ENCODE peak calls at places on chromosome 1, in eight cellular contexts. R is NCI-H446; P is CD8-positive, alpha-beta memory T cell; J is psoas muscle; D is G401; H is AG04450; Z is neural crest cell; L is esophagus squamous epithelium. T is an unnamed sample.

GRCh38 chr1:25117233-25117823 is 115.0 kb downstream of the SYF2 start:
- DNase-seq in R (no peak), P (no peak), J (no peak), D (peak), H (no peak), Z (no peak), L (no peak), T (no peak)

GRCh38 chr1:116433283-116434257 is 60.5 kb downstream of the ATP1A1 start:
- DNase-seq in R (no peak), P (no peak), J (peak), D (peak), H (no peak), Z (no peak), L (no peak), T (peak)

GRCh38 chr1:25037174-25038074 is 107.3 kb upstream of the RUNX3 start:
- DNase-seq in R (no peak), P (peak), J (no peak), D (peak), H (no peak), Z (peak), L (no peak), T (peak)

GRCh38 chr1:111032295-111032897 is 68.7 kb upstream of the LRIF1 start:
- DNase-seq in R (peak), P (peak), J (no peak), D (peak), H (no peak), Z (peak), L (no peak), T (no peak)

GRCh38 chr1:67194209-67194863 is 28.1 kb downstream of the IL23R start:
- DNase-seq in R (no peak), P (peak), J (no peak), D (no peak), H (no peak), Z (no peak), L (no peak), T (no peak)

GRCh38 chr1:221268295-221268694 is 389.1 kb downstream of the HLX start:
- DNase-seq in R (peak), P (no peak), J (no peak), D (no peak), H (peak), Z (no peak), L (no peak), T (peak)

GRCh38 chr1:212689758-212690540 is 9.7 kb downstream of the BATF3 start:
- DNase-seq in R (no peak), P (no peak), J (no peak), D (no peak), H (no peak), Z (no peak), L (no peak), T (no peak)

GRCh38 chr1:212967767-212968166 is 17.4 kb downstream of the VASH2 start:
- DNase-seq in R (no peak), P (no peak), J (no peak), D (peak), H (no peak), Z (peak), L (no peak), T (peak)

GRCh38 chr1:9253706-9254105 is 19.1 kb downstream of the H6PD start:
- DNase-seq in R (no peak), P (no peak), J (no peak), D (peak), H (no peak), Z (no peak), L (no peak), T (peak)

GRCh38 chr1:63630666-63631065 is 37.5 kb downstream of the PGM1 start:
- DNase-seq in R (no peak), P (no peak), J (no peak), D (no peak), H (no peak), Z (no peak), L (no peak), T (no peak)

GRCh38 chr1:61337981-61338848 is 255.9 kb downstream of the NFIA start:
- DNase-seq in R (peak), P (no peak), J (peak), D (peak), H (no peak), Z (peak), L (no peak), T (peak)

T was measured in osteoblast.